ENCODE peak calls at places on chromosomes 5 and 9, in four cellular contexts. I is upper lobe of right lung; B is GM23248; C is CD4-positive, alpha-beta T cell. J is an unnamed sample.
A peak's percentile ranks its signal among the peaks of the same experiment; 100 is the strongest.

GRCh38 chr9:110016340-110016739 is 191.6 kb downstream of the C9orf152 start:
- DNase-seq in I (no peak), B (peak; percentile 77), C (no peak), J (no peak)

GRCh38 chr5:157540707-157541451 is 34.7 kb downstream of the ADAM19 start:
- DNase-seq in I (peak; percentile 70), B (peak; percentile 84), C (no peak), J (no peak)

GRCh38 chr9:137008312-137008711 is 11.9 kb upstream of the CLIC3 start:
- DNase-seq in I (no peak), B (no peak), C (no peak), J (no peak)

GRCh38 chr5:122715095-122715494 is 59.8 kb upstream of the SNX2 start:
- DNase-seq in I (no peak), B (peak; percentile 62), C (no peak), J (no peak)

GRCh38 chr5:45399041-45399440 is 297.1 kb downstream of the HCN1 start:
- DNase-seq in I (no peak), B (no peak), C (no peak), J (no peak)

GRCh38 chr9:2017459-2018161 is 2.5 kb downstream of the SMARCA2 start:
- DNase-seq in I (peak; percentile 90), B (peak; percentile 89), C (peak; percentile 80), J (peak; percentile 67)

GRCh38 chr5:6713274-6714181 is at the start of gene TENT4A:
- DNase-seq in I (peak; percentile 75), B (peak; percentile 64), C (peak; percentile 25), J (peak; percentile 97)

GRCh38 chr9:131263701-131264100 is 12.6 kb downstream of the FAM78A start:
- DNase-seq in I (no peak), B (no peak), C (no peak), J (no peak)

GRCh38 chr5:80213467-80213866 is 42.4 kb downstream of the SERINC5 start:
- DNase-seq in I (no peak), B (no peak), C (no peak), J (no peak)

GRCh38 chr5:170648546-170648945 is 135.0 kb upstream of the GABRP start:
- DNase-seq in I (no peak), B (peak; percentile 27), C (no peak), J (no peak)

GRCh38 chr5:113050606-113051391 is 74.2 kb downstream of the DCP2 start:
- DNase-seq in I (no peak), B (peak; percentile 93), C (no peak), J (no peak)

GRCh38 chr9:7212101-7212500 is 454.3 kb downstream of the KDM4C start:
- DNase-seq in I (no peak), B (peak; percentile 9), C (no peak), J (no peak)

GRCh38 chr5:171415115-171415730 is 4.2 kb upstream of the FGF18 start:
- DNase-seq in I (no peak), B (peak; percentile 60), C (no peak), J (no peak)

GRCh38 chr5:20656262-20656661 is 668.3 kb upstream of the CDH18 start:
- DNase-seq in I (no peak), B (no peak), C (no peak), J (no peak)

GRCh38 chr5:77641397-77641943 is 3.0 kb upstream of the OTP start:
- DNase-seq in I (no peak), B (no peak), C (no peak), J (no peak)

GRCh38 chr9:122572456-122572855 is 10.7 kb downstream of the OR1L8 start:
- DNase-seq in I (no peak), B (peak; percentile 82), C (no peak), J (no peak)

GRCh38 chr9:138098116-138098907 is 220.7 kb downstream of the CACNA1B start:
- DNase-seq in I (peak; percentile 29), B (no peak), C (no peak), J (no peak)
- H3K9me3 ChIP-seq in I (no peaks in the 10 kb centered on the region), B (no peaks in the 10 kb centered on the region), C (no peaks in the 10 kb centered on the region), J (no peaks in the 10 kb centered on the region)

GRCh38 chr9:18534611-18535010 is 60.7 kb downstream of the ADAMTSL1 start:
- DNase-seq in I (no peak), B (no peak), C (no peak), J (no peak)
- H3K9me3 ChIP-seq in I (peaks cover 9% of the 10 kb centered on the region), B (no peaks in the 10 kb centered on the region), C (peaks cover 19% of the 10 kb centered on the region), J (peaks cover 3% of the 10 kb centered on the region)

DNA sequence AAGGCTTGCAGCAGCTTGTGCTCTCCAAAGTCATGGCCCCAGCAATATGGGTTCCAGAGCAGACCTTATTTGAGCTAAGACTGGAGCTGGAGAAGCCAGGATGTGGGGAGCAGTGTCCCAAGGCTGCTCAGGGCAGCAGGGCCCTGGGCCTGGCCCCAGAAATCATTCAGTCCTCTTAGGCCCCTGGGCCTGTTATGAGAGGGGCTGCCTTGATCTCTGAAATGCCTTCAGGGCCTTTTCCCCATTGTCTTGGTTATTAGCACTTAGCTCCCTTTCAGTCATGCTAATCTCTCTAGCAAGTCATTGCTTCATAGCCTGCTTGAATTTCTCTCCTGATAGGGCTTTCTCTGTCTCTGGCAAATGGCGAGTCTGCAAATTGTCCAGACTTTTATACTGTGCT is 9.1 kb downstream of the CATSPER3 start:
- DNase-seq in I (no peak), B (no peak), C (no peak), J (no peak)
- H3K9me3 ChIP-seq in I (peaks cover 26% of the 10 kb centered on the region), B (no peaks in the 10 kb centered on the region), C (peaks cover 22% of the 10 kb centered on the region), J (peaks cover 2% of the 10 kb centered on the region)

GRCh38 chr5:159385529-159385928 is 55.2 kb upstream of the IL12B start:
- DNase-seq in I (no peak), B (no peak), C (no peak), J (no peak)
- H3K9me3 ChIP-seq in I (peaks cover 11% of the 10 kb centered on the region), B (no peaks in the 10 kb centered on the region), C (peaks cover 31% of the 10 kb centered on the region), J (no peaks in the 10 kb centered on the region)

DNA sequence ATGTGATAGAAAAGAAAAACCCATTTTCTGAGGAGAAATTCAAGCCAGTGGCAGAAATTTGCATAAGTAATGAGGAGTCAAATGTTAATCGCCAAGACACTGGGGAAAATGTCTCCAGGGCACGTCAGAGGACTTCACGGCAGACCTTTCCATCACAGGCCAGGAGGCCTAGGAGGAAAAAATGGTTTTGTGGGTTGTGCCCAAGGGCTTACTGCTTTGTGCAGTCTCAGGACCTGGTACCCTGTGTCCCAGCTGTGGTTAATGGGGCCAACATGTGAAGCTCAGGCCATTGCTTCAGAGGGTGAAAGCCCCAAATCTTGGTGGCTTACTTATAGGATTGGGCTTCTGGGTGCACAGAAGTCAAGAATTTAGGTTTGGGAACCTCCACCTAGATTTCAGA is 54.8 kb upstream of the ADAMTS2 start:
- DNase-seq in I (no peak), B (no peak), C (no peak), J (no peak)
- H3K9me3 ChIP-seq in I (peaks cover 10% of the 10 kb centered on the region), B (no peaks in the 10 kb centered on the region), C (peaks cover 24% of the 10 kb centered on the region), J (peaks cover 3% of the 10 kb centered on the region)

GRCh38 chr9:126818482-126818881 is 13.6 kb downstream of the ZBTB43 start:
- DNase-seq in I (no peak), B (no peak), C (no peak), J (no peak)
- H3K9me3 ChIP-seq in I (peaks cover 18% of the 10 kb centered on the region), B (peaks cover 6% of the 10 kb centered on the region), C (peaks cover 29% of the 10 kb centered on the region), J (peaks cover 3% of the 10 kb centered on the region)

GRCh38 chr5:173565491-173566038 is 50.9 kb downstream of the BOD1 start:
- DNase-seq in I (no peak), B (no peak), C (no peak), J (no peak)

GRCh38 chr5:173563246-173563645 is 53.2 kb downstream of the BOD1 start:
- DNase-seq in I (no peak), B (no peak), C (no peak), J (no peak)

GRCh38 chr5:173562451-173562850 is 54.0 kb downstream of the BOD1 start:
- DNase-seq in I (no peak), B (no peak), C (no peak), J (no peak)

GRCh38 chr5:173567548-173567947 is 48.9 kb downstream of the BOD1 start:
- DNase-seq in I (no peak), B (peak; percentile 48), C (no peak), J (no peak)

DNA sequence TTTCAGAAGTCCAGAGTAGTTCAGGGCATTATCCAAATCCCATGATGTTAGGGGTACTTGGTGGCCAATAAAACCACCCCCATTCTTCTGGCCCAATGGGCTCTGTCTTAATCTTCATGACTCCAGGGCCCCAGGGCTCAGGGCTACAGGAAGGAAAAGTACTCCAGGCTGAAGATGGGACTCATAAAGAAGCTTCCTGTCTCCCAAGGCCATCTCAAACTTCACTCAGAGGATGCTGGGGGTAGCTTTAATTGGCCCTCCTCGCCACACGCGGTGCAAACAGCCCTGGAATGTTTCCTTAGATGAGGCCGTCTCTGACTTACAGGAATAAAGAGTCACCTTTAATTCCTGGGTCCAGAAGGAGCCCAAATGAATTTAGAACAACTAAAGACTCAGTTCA is 52.3 kb downstream of the BOD1 start:
- DNase-seq in I (no peak), B (no peak), C (no peak), J (no peak)
- H3K9me3 ChIP-seq in I (peaks cover 5% of the 10 kb centered on the region), B (no peaks in the 10 kb centered on the region), C (peaks cover 3% of the 10 kb centered on the region), J (no peaks in the 10 kb centered on the region)